ENCODE peak calls at places on chromosome 10, in nine cellular contexts. W, S, B, G, M, C, J, E and N are unnamed samples.
A peak's percentile ranks its signal among the peaks of the same experiment; 100 is the strongest.

GRCh38 chr10:78035025-78035424 is 1.4 kb downstream of the RPS24 start:
- DNase-seq in W (no peak), S (peak; percentile 65), B (no peak), G (no peak), M (no peak), C (no peak), J (no peak), E (no peak), N (no peak)

GRCh38 chr10:64397125-64397524 is 875.9 kb downstream of the REEP3 start:
- DNase-seq in W (no peak), S (no peak), B (no peak), G (no peak), M (no peak), C (no peak), J (no peak), E (no peak), N (no peak)

GRCh38 chr10:4383683-4384082 is 442.3 kb upstream of the AKR1E2 start:
- DNase-seq in W (no peak), S (no peak), B (no peak), G (no peak), M (no peak), C (no peak), J (no peak), E (no peak), N (no peak)

GRCh38 chr10:77187376-77187999 is 450.1 kb downstream of the KCNMA1 start:
- DNase-seq in W (no peak), S (no peak), B (no peak), G (no peak), M (no peak), C (no peak), J (no peak), E (no peak), N (no peak)

GRCh38 chr10:117254774-117255735 is 14.1 kb downstream of the SLC18A2 start:
- DNase-seq in W (no peak), S (no peak), B (peak; percentile 3), G (no peak), M (no peak), C (no peak), J (no peak), E (no peak), N (no peak)

GRCh38 chr10:47030191-47030698 is 119.0 kb downstream of the PTPN20 start:
- DNase-seq in W (no peak), S (no peak), B (peak; percentile 14), G (peak; percentile 43), M (no peak), C (no peak), J (no peak), E (peak; percentile 71), N (no peak)

GRCh38 chr10:49111320-49111698 is 4.0 kb downstream of the VSTM4 start:
- DNase-seq in W (no peak), S (no peak), B (no peak), G (no peak), M (no peak), C (no peak), J (no peak), E (no peak), N (no peak)

GRCh38 chr10:21675157-21675796 is 141.2 kb downstream of the MLLT10 start:
- DNase-seq in W (peak; percentile 81), S (peak; percentile 64), B (no peak), G (no peak), M (peak; percentile 37), C (no peak), J (peak; percentile 22), E (no peak), N (peak; percentile 31)

GRCh38 chr10:99815611-99816010 is 33.2 kb downstream of the ABCC2 start:
- DNase-seq in W (no peak), S (no peak), B (no peak), G (no peak), M (no peak), C (no peak), J (no peak), E (no peak), N (no peak)

GRCh38 chr10:131312261-131312801 is 810 bp upstream of the TCERG1L start:
- DNase-seq in W (peak; percentile 71), S (no peak), B (no peak), G (no peak), M (no peak), C (no peak), J (no peak), E (peak; percentile 74), N (no peak)

GRCh38 chr10:127034224-127034623 is 129.0 kb downstream of the DOCK1 start:
- DNase-seq in W (no peak), S (no peak), B (no peak), G (no peak), M (no peak), C (no peak), J (no peak), E (no peak), N (no peak)

GRCh38 chr10:89203237-89203636 is 3.9 kb downstream of the CH25H start:
- DNase-seq in W (no peak), S (no peak), B (no peak), G (no peak), M (no peak), C (no peak), J (no peak), E (no peak), N (no peak)

GRCh38 chr10:73771722-73772279 is 10.0 kb upstream of the CHCHD1 start:
- DNase-seq in W (peak; percentile 87), S (peak; percentile 27), B (peak; percentile 85), G (no peak), M (peak; percentile 48), C (no peak), J (no peak), E (peak; percentile 81), N (peak; percentile 87)

GRCh38 chr10:109987828-109988227 is 20.0 kb upstream of the ADD3 start:
- DNase-seq in W (no peak), S (no peak), B (no peak), G (no peak), M (no peak), C (no peak), J (no peak), E (no peak), N (no peak)

GRCh38 chr10:86520871-86521619 is 547 bp downstream of the WAPL start:
- DNase-seq in W (peak; percentile 69), S (peak; percentile 40), B (peak; percentile 61), G (peak; percentile 66), M (peak; percentile 12), C (no peak), J (no peak), E (peak; percentile 90), N (peak; percentile 66)

GRCh38 chr10:86524225-86524982 is 2.8 kb upstream of the WAPL start:
- DNase-seq in W (no peak), S (no peak), B (no peak), G (no peak), M (no peak), C (no peak), J (no peak), E (no peak), N (no peak)

GRCh38 chr10:86522385-86522855 is 828 bp upstream of the WAPL start:
- DNase-seq in W (no peak), S (no peak), B (no peak), G (no peak), M (no peak), C (no peak), J (no peak), E (no peak), N (no peak)

GRCh38 chr10:86521620-86522384 is at the start of gene WAPL:
- DNase-seq in W (peak; percentile 97), S (peak; percentile 87), B (peak; percentile 97), G (peak; percentile 96), M (peak; percentile 81), C (peak; percentile 59), J (peak; percentile 47), E (peak; percentile 99), N (peak; percentile 96)

DNA sequence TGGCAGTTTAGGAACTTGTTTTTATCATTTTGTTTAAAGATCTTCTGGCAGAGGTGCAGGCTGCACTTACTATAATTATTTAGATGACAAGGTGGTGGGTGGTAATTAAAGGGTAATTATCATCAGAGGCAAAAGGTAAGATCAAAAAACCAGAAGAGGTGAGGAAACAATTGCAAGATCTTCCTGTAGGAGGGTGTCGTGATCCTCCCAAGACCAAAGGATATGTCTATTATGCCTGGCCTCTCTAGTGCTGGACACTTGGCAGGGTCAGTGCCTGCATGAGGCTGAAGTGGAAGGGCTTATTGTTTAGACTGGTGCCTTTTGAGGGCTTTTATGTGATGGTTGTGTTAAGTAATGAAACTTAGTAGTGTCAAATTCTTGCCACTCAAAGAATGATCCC is 1.8 kb upstream of the WAPL start:
- DNase-seq in W (peak; percentile 32), S (peak; percentile 21), B (no peak), G (no peak), M (peak; percentile 19), C (no peak), J (no peak), E (no peak), N (no peak)
- H3K4me1 ChIP-seq in W (peaks cover 26% of the 10 kb centered on the region), S (peaks cover 44% of the 10 kb centered on the region), B (peaks cover 51% of the 10 kb centered on the region), G (peaks cover 21% of the 10 kb centered on the region), M (peaks cover 22% of the 10 kb centered on the region), C (peaks cover 13% of the 10 kb centered on the region), J (peaks cover 33% of the 10 kb centered on the region), E (peaks cover 28% of the 10 kb centered on the region), N (peaks cover 33% of the 10 kb centered on the region)

GRCh38 chr10:132607961-132608495 is 70.4 kb downstream of the INPP5A start:
- DNase-seq in W (no peak), S (no peak), B (no peak), G (no peak), M (no peak), C (no peak), J (no peak), E (peak; percentile 63), N (no peak)
- TF ChIP-seq POLR2AphosphoS5 in W (no peak), S (no peak), B (no peak), G (no peak), M (no peak), C (no peak), J (no peak), E (no peak), N (no peak)

GRCh38 chr10:122838880-122839279 is 6.8 kb downstream of the CUZD1 start:
- DNase-seq in W (no peak), S (no peak), B (no peak), G (no peak), M (no peak), C (no peak), J (no peak), E (no peak), N (no peak)
- H3K4me1 ChIP-seq in W (no peaks in the 10 kb centered on the region), S (no peaks in the 10 kb centered on the region), B (no peaks in the 10 kb centered on the region), G (no peaks in the 10 kb centered on the region), M (no peaks in the 10 kb centered on the region), C (no peaks in the 10 kb centered on the region), J (no peaks in the 10 kb centered on the region), E (no peaks in the 10 kb centered on the region), N (no peaks in the 10 kb centered on the region)

GRCh38 chr10:118916777-118917176 is 112.7 kb upstream of the NANOS1 start:
- DNase-seq in W (no peak), S (no peak), B (no peak), G (no peak), M (no peak), C (no peak), J (no peak), E (no peak), N (no peak)

GRCh38 chr10:118920206-118920605 is 109.3 kb upstream of the NANOS1 start:
- DNase-seq in W (no peak), S (no peak), B (no peak), G (no peak), M (no peak), C (no peak), J (no peak), E (no peak), N (no peak)

GRCh38 chr10:118918116-118918515 is 111.4 kb upstream of the NANOS1 start:
- DNase-seq in W (no peak), S (no peak), B (no peak), G (no peak), M (no peak), C (no peak), J (no peak), E (no peak), N (no peak)

GRCh38 chr10:118917701-118918100 is 111.8 kb upstream of the NANOS1 start:
- DNase-seq in W (no peak), S (no peak), B (no peak), G (no peak), M (no peak), C (no peak), J (no peak), E (no peak), N (no peak)

GRCh38 chr10:118918689-118919088 is 110.8 kb upstream of the NANOS1 start:
- DNase-seq in W (no peak), S (no peak), B (no peak), G (no peak), M (no peak), C (no peak), J (no peak), E (no peak), N (no peak)
- TF ChIP-seq POLR2AphosphoS5 in W (no peak), S (no peak), B (no peak), G (no peak), M (no peak), C (no peak), J (no peak), E (no peak), N (no peak)